ENCODE peak calls at places on chromosomes 5 and 9, in six cellular contexts. One of them, this sample, is unnamed.

GRCh38 chr5:111326551-111326950 is 102.4 kb downstream of the CAMK4 start:
- DNase-seq in brain microvascular endothelial cell: no peak
- DNase-seq in NCI-H748 treated with DMSO at 0.1 percent for 48 hours: no peak
- DNase-seq in nucleus accumbens: no peak
- DNase-seq in NCI-H187 treated with DMSO at 0.1 percent for 48 hours: no peak
- DNase-seq in heart right ventricle: no peak
- DNase-seq in this sample: no peak

GRCh38 chr5:37900692-37901091 is 60.9 kb upstream of the GDNF start:
- DNase-seq in brain microvascular endothelial cell: peak
- DNase-seq in NCI-H748 treated with DMSO at 0.1 percent for 48 hours: no peak
- DNase-seq in nucleus accumbens: peak
- DNase-seq in NCI-H187 treated with DMSO at 0.1 percent for 48 hours: no peak
- DNase-seq in heart right ventricle: peak
- DNase-seq in this sample: peak

GRCh38 chr9:79152306-79152705 is 419.5 kb upstream of the TLE4 start:
- DNase-seq in brain microvascular endothelial cell: no peak
- DNase-seq in NCI-H748 treated with DMSO at 0.1 percent for 48 hours: no peak
- DNase-seq in nucleus accumbens: no peak
- DNase-seq in NCI-H187 treated with DMSO at 0.1 percent for 48 hours: no peak
- DNase-seq in heart right ventricle: no peak
- DNase-seq in this sample: no peak

GRCh38 chr9:121738969-121739368 is 87.5 kb downstream of the DAB2IP start:
- DNase-seq in brain microvascular endothelial cell: no peak
- DNase-seq in NCI-H748 treated with DMSO at 0.1 percent for 48 hours: no peak
- DNase-seq in nucleus accumbens: no peak
- DNase-seq in NCI-H187 treated with DMSO at 0.1 percent for 48 hours: no peak
- DNase-seq in heart right ventricle: no peak
- DNase-seq in this sample: no peak

GRCh38 chr5:18652404-18653215 is 1018.4 kb downstream of the TAF11L14 start:
- DNase-seq in brain microvascular endothelial cell: no peak
- DNase-seq in NCI-H748 treated with DMSO at 0.1 percent for 48 hours: no peak
- DNase-seq in nucleus accumbens: no peak
- DNase-seq in NCI-H187 treated with DMSO at 0.1 percent for 48 hours: no peak
- DNase-seq in heart right ventricle: no peak
- DNase-seq in this sample: no peak

GRCh38 chr5:154334406-154335041 is 111.3 kb upstream of the SAP30L start:
- DNase-seq in brain microvascular endothelial cell: no peak
- DNase-seq in NCI-H748 treated with DMSO at 0.1 percent for 48 hours: no peak
- DNase-seq in nucleus accumbens: no peak
- DNase-seq in NCI-H187 treated with DMSO at 0.1 percent for 48 hours: no peak
- DNase-seq in heart right ventricle: no peak
- DNase-seq in this sample: no peak

GRCh38 chr5:78537821-78538220 is 110.8 kb downstream of the LHFPL2 start:
- DNase-seq in brain microvascular endothelial cell: peak
- DNase-seq in NCI-H748 treated with DMSO at 0.1 percent for 48 hours: peak
- DNase-seq in nucleus accumbens: peak
- DNase-seq in NCI-H187 treated with DMSO at 0.1 percent for 48 hours: no peak
- DNase-seq in heart right ventricle: no peak
- DNase-seq in this sample: no peak

GRCh38 chr5:171601266-171601881 is 181.9 kb downstream of the FGF18 start:
- DNase-seq in brain microvascular endothelial cell: no peak
- DNase-seq in NCI-H748 treated with DMSO at 0.1 percent for 48 hours: no peak
- DNase-seq in nucleus accumbens: no peak
- DNase-seq in NCI-H187 treated with DMSO at 0.1 percent for 48 hours: no peak
- DNase-seq in heart right ventricle: no peak
- DNase-seq in this sample: no peak

GRCh38 chr5:78504726-78505431 is 143.7 kb downstream of the LHFPL2 start:
- DNase-seq in brain microvascular endothelial cell: peak
- DNase-seq in NCI-H748 treated with DMSO at 0.1 percent for 48 hours: peak
- DNase-seq in nucleus accumbens: peak
- DNase-seq in NCI-H187 treated with DMSO at 0.1 percent for 48 hours: no peak
- DNase-seq in heart right ventricle: peak
- DNase-seq in this sample: peak

GRCh38 chr9:106953166-106953565 is 90.2 kb downstream of the ZNF462 start:
- DNase-seq in brain microvascular endothelial cell: peak
- DNase-seq in NCI-H748 treated with DMSO at 0.1 percent for 48 hours: no peak
- DNase-seq in nucleus accumbens: no peak
- DNase-seq in NCI-H187 treated with DMSO at 0.1 percent for 48 hours: no peak
- DNase-seq in heart right ventricle: no peak
- DNase-seq in this sample: no peak

GRCh38 chr5:174337276-174338203 is 292.0 kb downstream of the NSG2 start:
- DNase-seq in brain microvascular endothelial cell: no peak
- DNase-seq in NCI-H748 treated with DMSO at 0.1 percent for 48 hours: no peak
- DNase-seq in nucleus accumbens: no peak
- DNase-seq in NCI-H187 treated with DMSO at 0.1 percent for 48 hours: no peak
- DNase-seq in heart right ventricle: no peak
- DNase-seq in this sample: no peak

GRCh38 chr5:142872217-142872616 is 102.0 kb downstream of the ARHGAP26 start:
- DNase-seq in brain microvascular endothelial cell: no peak
- DNase-seq in NCI-H748 treated with DMSO at 0.1 percent for 48 hours: no peak
- DNase-seq in nucleus accumbens: no peak
- DNase-seq in NCI-H187 treated with DMSO at 0.1 percent for 48 hours: no peak
- DNase-seq in heart right ventricle: no peak
- DNase-seq in this sample: no peak

GRCh38 chr5:74423383-74423782 is 217.1 kb downstream of the ENC1 start:
- DNase-seq in brain microvascular endothelial cell: no peak
- DNase-seq in NCI-H748 treated with DMSO at 0.1 percent for 48 hours: no peak
- DNase-seq in nucleus accumbens: no peak
- DNase-seq in NCI-H187 treated with DMSO at 0.1 percent for 48 hours: no peak
- DNase-seq in heart right ventricle: no peak
- DNase-seq in this sample: no peak

GRCh38 chr9:136864996-136865767 is 926 bp downstream of the EDF1 start:
- DNase-seq in brain microvascular endothelial cell: no peak
- DNase-seq in NCI-H748 treated with DMSO at 0.1 percent for 48 hours: no peak
- DNase-seq in nucleus accumbens: no peak
- DNase-seq in NCI-H187 treated with DMSO at 0.1 percent for 48 hours: no peak
- DNase-seq in heart right ventricle: no peak
- DNase-seq in this sample: no peak

GRCh38 chr5:5767286-5767928 is 344.9 kb downstream of the ICE1 start:
- DNase-seq in brain microvascular endothelial cell: no peak
- DNase-seq in NCI-H748 treated with DMSO at 0.1 percent for 48 hours: no peak
- DNase-seq in nucleus accumbens: no peak
- DNase-seq in NCI-H187 treated with DMSO at 0.1 percent for 48 hours: no peak
- DNase-seq in heart right ventricle: peak
- DNase-seq in this sample: peak

GRCh38 chr5:101271945-101272344 is 368.9 kb upstream of the ST8SIA4 start:
- DNase-seq in brain microvascular endothelial cell: no peak
- DNase-seq in NCI-H748 treated with DMSO at 0.1 percent for 48 hours: no peak
- DNase-seq in nucleus accumbens: no peak
- DNase-seq in NCI-H187 treated with DMSO at 0.1 percent for 48 hours: no peak
- DNase-seq in heart right ventricle: no peak
- DNase-seq in this sample: no peak

GRCh38 chr5:59254055-59254687 is 639.4 kb downstream of the PDE4D start:
- DNase-seq in brain microvascular endothelial cell: no peak
- DNase-seq in NCI-H748 treated with DMSO at 0.1 percent for 48 hours: no peak
- DNase-seq in nucleus accumbens: no peak
- DNase-seq in NCI-H187 treated with DMSO at 0.1 percent for 48 hours: no peak
- DNase-seq in heart right ventricle: no peak
- DNase-seq in this sample: no peak

GRCh38 chr5:84343171-84343570 is 41.5 kb downstream of the EDIL3 start:
- DNase-seq in brain microvascular endothelial cell: no peak
- DNase-seq in NCI-H748 treated with DMSO at 0.1 percent for 48 hours: no peak
- DNase-seq in nucleus accumbens: no peak
- DNase-seq in NCI-H187 treated with DMSO at 0.1 percent for 48 hours: no peak
- DNase-seq in heart right ventricle: no peak
- DNase-seq in this sample: no peak

GRCh38 chr5:167355370-167355769 is 936.1 kb upstream of the WWC1 start:
- DNase-seq in brain microvascular endothelial cell: no peak
- DNase-seq in NCI-H748 treated with DMSO at 0.1 percent for 48 hours: no peak
- DNase-seq in nucleus accumbens: no peak
- DNase-seq in NCI-H187 treated with DMSO at 0.1 percent for 48 hours: no peak
- DNase-seq in heart right ventricle: no peak
- DNase-seq in this sample: no peak

GRCh38 chr9:76905984-76906861 is at the start of gene PRUNE2:
- DNase-seq in brain microvascular endothelial cell: peak
- DNase-seq in NCI-H748 treated with DMSO at 0.1 percent for 48 hours: peak
- DNase-seq in nucleus accumbens: peak
- DNase-seq in NCI-H187 treated with DMSO at 0.1 percent for 48 hours: no peak
- DNase-seq in heart right ventricle: peak
- DNase-seq in this sample: peak

GRCh38 chr9:20570756-20571155 is 51.5 kb downstream of the MLLT3 start:
- DNase-seq in brain microvascular endothelial cell: no peak
- DNase-seq in NCI-H748 treated with DMSO at 0.1 percent for 48 hours: no peak
- DNase-seq in nucleus accumbens: no peak
- DNase-seq in NCI-H187 treated with DMSO at 0.1 percent for 48 hours: no peak
- DNase-seq in heart right ventricle: no peak
- DNase-seq in this sample: no peak

GRCh38 chr5:69271376-69271775 is 36.7 kb downstream of the CDK7 start:
- DNase-seq in brain microvascular endothelial cell: peak
- DNase-seq in NCI-H748 treated with DMSO at 0.1 percent for 48 hours: no peak
- DNase-seq in nucleus accumbens: no peak
- DNase-seq in NCI-H187 treated with DMSO at 0.1 percent for 48 hours: no peak
- DNase-seq in heart right ventricle: peak
- DNase-seq in this sample: no peak

GRCh38 chr9:111662851-111663823 is 1.7 kb downstream of the GNG10 start:
- DNase-seq in brain microvascular endothelial cell: no peak
- DNase-seq in NCI-H748 treated with DMSO at 0.1 percent for 48 hours: no peak
- DNase-seq in nucleus accumbens: no peak
- DNase-seq in NCI-H187 treated with DMSO at 0.1 percent for 48 hours: no peak
- DNase-seq in heart right ventricle: no peak
- DNase-seq in this sample: no peak

GRCh38 chr5:67577424-67577823 is 380.8 kb upstream of the CD180 start:
- DNase-seq in brain microvascular endothelial cell: no peak
- DNase-seq in NCI-H748 treated with DMSO at 0.1 percent for 48 hours: peak
- DNase-seq in nucleus accumbens: no peak
- DNase-seq in NCI-H187 treated with DMSO at 0.1 percent for 48 hours: no peak
- DNase-seq in heart right ventricle: no peak
- DNase-seq in this sample: no peak

GRCh38 chr5:114857951-114858401 is 311.7 kb downstream of the TRIM36 start:
- DNase-seq in brain microvascular endothelial cell: no peak
- DNase-seq in NCI-H748 treated with DMSO at 0.1 percent for 48 hours: no peak
- DNase-seq in nucleus accumbens: no peak
- DNase-seq in NCI-H187 treated with DMSO at 0.1 percent for 48 hours: no peak
- DNase-seq in heart right ventricle: no peak
- DNase-seq in this sample: no peak

GRCh38 chr9:102594216-102594615 is 400.9 kb upstream of the CYLC2 start:
- DNase-seq in brain microvascular endothelial cell: no peak
- DNase-seq in NCI-H748 treated with DMSO at 0.1 percent for 48 hours: no peak
- DNase-seq in nucleus accumbens: no peak
- DNase-seq in NCI-H187 treated with DMSO at 0.1 percent for 48 hours: no peak
- DNase-seq in heart right ventricle: no peak
- DNase-seq in this sample: no peak

GRCh38 chr5:67257500-67257899 is 60.9 kb upstream of the CD180 start:
- DNase-seq in brain microvascular endothelial cell: no peak
- DNase-seq in NCI-H748 treated with DMSO at 0.1 percent for 48 hours: no peak
- DNase-seq in nucleus accumbens: no peak
- DNase-seq in NCI-H187 treated with DMSO at 0.1 percent for 48 hours: no peak
- DNase-seq in heart right ventricle: no peak
- DNase-seq in this sample: no peak

GRCh38 chr5:79576606-79577289 is 35.5 kb upstream of the TENT2 start:
- DNase-seq in brain microvascular endothelial cell: no peak
- DNase-seq in NCI-H748 treated with DMSO at 0.1 percent for 48 hours: no peak
- DNase-seq in nucleus accumbens: no peak
- DNase-seq in NCI-H187 treated with DMSO at 0.1 percent for 48 hours: no peak
- DNase-seq in heart right ventricle: no peak
- DNase-seq in this sample: no peak

GRCh38 chr5:135864503-135865443 is 30.3 kb downstream of the SLC25A48 start:
- DNase-seq in brain microvascular endothelial cell: no peak
- DNase-seq in NCI-H748 treated with DMSO at 0.1 percent for 48 hours: no peak
- DNase-seq in nucleus accumbens: no peak
- DNase-seq in NCI-H187 treated with DMSO at 0.1 percent for 48 hours: no peak
- DNase-seq in heart right ventricle: no peak
- DNase-seq in this sample: no peak

GRCh38 chr9:97889941-97890557 is 32.3 kb downstream of the TRMO start:
- DNase-seq in brain microvascular endothelial cell: no peak
- DNase-seq in NCI-H748 treated with DMSO at 0.1 percent for 48 hours: peak
- DNase-seq in nucleus accumbens: no peak
- DNase-seq in NCI-H187 treated with DMSO at 0.1 percent for 48 hours: no peak
- DNase-seq in heart right ventricle: no peak
- DNase-seq in this sample: no peak

GRCh38 chr9:128714586-128715435 is 9.1 kb downstream of the ZDHHC12 start:
- DNase-seq in brain microvascular endothelial cell: no peak
- DNase-seq in NCI-H748 treated with DMSO at 0.1 percent for 48 hours: no peak
- DNase-seq in nucleus accumbens: no peak
- DNase-seq in NCI-H187 treated with DMSO at 0.1 percent for 48 hours: no peak
- DNase-seq in heart right ventricle: no peak
- DNase-seq in this sample: no peak

GRCh38 chr9:109166771-109167601 is at the start of gene FRRS1L:
- DNase-seq in brain microvascular endothelial cell: no peak
- DNase-seq in NCI-H748 treated with DMSO at 0.1 percent for 48 hours: no peak
- DNase-seq in nucleus accumbens: peak
- DNase-seq in NCI-H187 treated with DMSO at 0.1 percent for 48 hours: no peak
- DNase-seq in heart right ventricle: no peak
- DNase-seq in this sample: no peak

GRCh38 chr5:53913941-53914340 is 353.5 kb downstream of the NDUFS4 start:
- DNase-seq in brain microvascular endothelial cell: no peak
- DNase-seq in NCI-H748 treated with DMSO at 0.1 percent for 48 hours: no peak
- DNase-seq in nucleus accumbens: no peak
- DNase-seq in NCI-H187 treated with DMSO at 0.1 percent for 48 hours: no peak
- DNase-seq in heart right ventricle: no peak
- DNase-seq in this sample: no peak

GRCh38 chr5:108983456-108984092 is 235.9 kb downstream of the FER start:
- DNase-seq in brain microvascular endothelial cell: no peak
- DNase-seq in NCI-H748 treated with DMSO at 0.1 percent for 48 hours: no peak
- DNase-seq in nucleus accumbens: no peak
- DNase-seq in NCI-H187 treated with DMSO at 0.1 percent for 48 hours: no peak
- DNase-seq in heart right ventricle: no peak
- DNase-seq in this sample: no peak

GRCh38 chr9:34744295-34745221 is 34.6 kb upstream of the CCL21 start:
- DNase-seq in brain microvascular endothelial cell: peak
- DNase-seq in NCI-H748 treated with DMSO at 0.1 percent for 48 hours: no peak
- DNase-seq in nucleus accumbens: no peak
- DNase-seq in NCI-H187 treated with DMSO at 0.1 percent for 48 hours: no peak
- DNase-seq in heart right ventricle: peak
- DNase-seq in this sample: no peak

GRCh38 chr9:80964374-80964773 is 725.0 kb downstream of the TLE1 start:
- DNase-seq in brain microvascular endothelial cell: no peak
- DNase-seq in NCI-H748 treated with DMSO at 0.1 percent for 48 hours: no peak
- DNase-seq in nucleus accumbens: no peak
- DNase-seq in NCI-H187 treated with DMSO at 0.1 percent for 48 hours: peak
- DNase-seq in heart right ventricle: no peak
- DNase-seq in this sample: no peak

GRCh38 chr5:169584998-169585451 is 1.5 kb downstream of the SPDL1 start:
- DNase-seq in brain microvascular endothelial cell: no peak
- DNase-seq in NCI-H748 treated with DMSO at 0.1 percent for 48 hours: no peak
- DNase-seq in nucleus accumbens: no peak
- DNase-seq in NCI-H187 treated with DMSO at 0.1 percent for 48 hours: no peak
- DNase-seq in heart right ventricle: no peak
- DNase-seq in this sample: no peak

GRCh38 chr5:132485641-132486317 is 4.8 kb downstream of the IRF1 start:
- DNase-seq in brain microvascular endothelial cell: no peak
- DNase-seq in NCI-H748 treated with DMSO at 0.1 percent for 48 hours: no peak
- DNase-seq in nucleus accumbens: no peak
- DNase-seq in NCI-H187 treated with DMSO at 0.1 percent for 48 hours: no peak
- DNase-seq in heart right ventricle: no peak
- DNase-seq in this sample: no peak